ENCODE peak calls at places on chromosome 2, in ten cellular contexts. One of them, this sample, is unnamed.

GRCh38 chr2:197372582-197372981 is 62.0 kb upstream of the ANKRD44 start:
- DNase-seq in ovary: no peak
- DNase-seq in keratinocyte: no peak
- DNase-seq in adrenal gland: no peak
- DNase-seq in esophagus squamous epithelium: no peak
- DNase-seq in lower lobe of right lung: no peak
- DNase-seq in fibroblast of lung: peak; percentile 22
- DNase-seq in suprapubic skin: no peak
- DNase-seq in heart left ventricle: no peak
- DNase-seq in uterus: no peak
- DNase-seq in this sample: no peak

GRCh38 chr2:31371691-31372090 is 42.9 kb downstream of the XDH start:
- DNase-seq in ovary: no peak
- DNase-seq in keratinocyte: no peak
- DNase-seq in adrenal gland: no peak
- DNase-seq in esophagus squamous epithelium: no peak
- DNase-seq in lower lobe of right lung: no peak
- DNase-seq in fibroblast of lung: no peak
- DNase-seq in suprapubic skin: no peak
- DNase-seq in heart left ventricle: no peak
- DNase-seq in uterus: no peak
- DNase-seq in this sample: no peak

GRCh38 chr2:236585966-236586365 is 16.3 kb downstream of the ACKR3 start:
- DNase-seq in ovary: no peak
- DNase-seq in keratinocyte: no peak
- DNase-seq in adrenal gland: no peak
- DNase-seq in esophagus squamous epithelium: no peak
- DNase-seq in lower lobe of right lung: no peak
- DNase-seq in fibroblast of lung: no peak
- DNase-seq in suprapubic skin: no peak
- DNase-seq in heart left ventricle: no peak
- DNase-seq in uterus: no peak
- DNase-seq in this sample: no peak

GRCh38 chr2:85861650-85862049 is 27.1 kb downstream of the ST3GAL5 start:
- DNase-seq in ovary: no peak
- DNase-seq in keratinocyte: no peak
- DNase-seq in adrenal gland: no peak
- DNase-seq in esophagus squamous epithelium: no peak
- DNase-seq in lower lobe of right lung: no peak
- DNase-seq in fibroblast of lung: no peak
- DNase-seq in suprapubic skin: no peak
- DNase-seq in heart left ventricle: no peak
- DNase-seq in uterus: no peak
- DNase-seq in this sample: peak; percentile 9

GRCh38 chr2:68287580-68288441 is 31.9 kb downstream of the CNRIP1 start:
- DNase-seq in ovary: peak; percentile 25
- DNase-seq in keratinocyte: no peak
- DNase-seq in adrenal gland: no peak
- DNase-seq in esophagus squamous epithelium: no peak
- DNase-seq in lower lobe of right lung: no peak
- DNase-seq in fibroblast of lung: peak; percentile 50
- DNase-seq in suprapubic skin: no peak
- DNase-seq in heart left ventricle: no peak
- DNase-seq in uterus: peak; percentile 40
- DNase-seq in this sample: no peak

GRCh38 chr2:148521181-148521580 is 123.4 kb upstream of the EPC2 start:
- DNase-seq in ovary: no peak
- DNase-seq in keratinocyte: no peak
- DNase-seq in adrenal gland: no peak
- DNase-seq in esophagus squamous epithelium: no peak
- DNase-seq in lower lobe of right lung: no peak
- DNase-seq in fibroblast of lung: no peak
- DNase-seq in suprapubic skin: no peak
- DNase-seq in heart left ventricle: no peak
- DNase-seq in uterus: no peak
- DNase-seq in this sample: no peak

GRCh38 chr2:214014551-214015230 is 396.2 kb upstream of the VWC2L start:
- DNase-seq in ovary: no peak
- DNase-seq in keratinocyte: no peak
- DNase-seq in adrenal gland: no peak
- DNase-seq in esophagus squamous epithelium: no peak
- DNase-seq in lower lobe of right lung: no peak
- DNase-seq in fibroblast of lung: no peak
- DNase-seq in suprapubic skin: no peak
- DNase-seq in heart left ventricle: no peak
- DNase-seq in uterus: no peak
- DNase-seq in this sample: no peak

GRCh38 chr2:20224716-20225293 is at the start of gene SDC1:
- DNase-seq in ovary: peak; percentile 68
- DNase-seq in keratinocyte: no peak
- DNase-seq in adrenal gland: peak; percentile 71
- DNase-seq in esophagus squamous epithelium: no peak
- DNase-seq in lower lobe of right lung: peak; percentile 68
- DNase-seq in fibroblast of lung: peak; percentile 64
- DNase-seq in suprapubic skin: peak; percentile 70
- DNase-seq in heart left ventricle: no peak
- DNase-seq in uterus: peak; percentile 45
- DNase-seq in this sample: no peak

GRCh38 chr2:31087491-31087890 is 50.7 kb downstream of the GALNT14 start:
- DNase-seq in ovary: no peak
- DNase-seq in keratinocyte: no peak
- DNase-seq in adrenal gland: no peak
- DNase-seq in esophagus squamous epithelium: no peak
- DNase-seq in lower lobe of right lung: no peak
- DNase-seq in fibroblast of lung: no peak
- DNase-seq in suprapubic skin: no peak
- DNase-seq in heart left ventricle: no peak
- DNase-seq in uterus: no peak
- DNase-seq in this sample: no peak

GRCh38 chr2:66481100-66481549 is 46.2 kb downstream of the MEIS1 start:
- DNase-seq in ovary: no peak
- DNase-seq in keratinocyte: no peak
- DNase-seq in adrenal gland: no peak
- DNase-seq in esophagus squamous epithelium: no peak
- DNase-seq in lower lobe of right lung: no peak
- DNase-seq in fibroblast of lung: peak; percentile 93
- DNase-seq in suprapubic skin: no peak
- DNase-seq in heart left ventricle: peak; percentile 51
- DNase-seq in uterus: no peak
- DNase-seq in this sample: peak; percentile 74

GRCh38 chr2:226671177-226671676 is 128.4 kb downstream of the IRS1 start:
- DNase-seq in ovary: no peak
- DNase-seq in keratinocyte: no peak
- DNase-seq in adrenal gland: no peak
- DNase-seq in esophagus squamous epithelium: no peak
- DNase-seq in lower lobe of right lung: no peak
- DNase-seq in fibroblast of lung: no peak
- DNase-seq in suprapubic skin: no peak
- DNase-seq in heart left ventricle: no peak
- DNase-seq in uterus: no peak
- DNase-seq in this sample: no peak

DNA sequence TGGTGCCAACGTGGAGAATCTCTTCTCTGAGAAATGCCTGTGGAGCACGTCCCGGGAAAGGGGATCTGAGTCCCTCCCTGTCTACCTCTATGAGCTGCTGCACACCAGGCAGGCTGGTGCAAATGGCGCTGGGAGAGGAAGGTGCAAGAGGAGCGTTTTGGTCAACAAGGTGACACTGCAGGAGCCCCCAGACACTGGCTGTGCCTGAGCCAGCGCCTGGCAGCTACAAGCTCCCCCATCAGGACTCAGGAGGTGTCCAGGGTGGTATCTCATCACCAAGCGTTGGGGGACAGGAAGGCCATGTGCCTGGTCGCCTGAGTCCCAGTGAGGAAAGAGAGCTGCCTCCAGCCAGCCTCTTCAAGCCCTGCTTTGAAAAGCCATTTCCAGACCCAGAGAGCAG is 173.4 kb downstream of the TNS1 start:
- DNase-seq in ovary: no peak
- DNase-seq in keratinocyte: no peak
- DNase-seq in adrenal gland: no peak
- DNase-seq in esophagus squamous epithelium: no peak
- DNase-seq in lower lobe of right lung: peak; percentile 30
- DNase-seq in fibroblast of lung: no peak
- DNase-seq in suprapubic skin: no peak
- DNase-seq in heart left ventricle: no peak
- DNase-seq in uterus: no peak
- DNase-seq in this sample: no peak
- H3K4me1 ChIP-seq in ovary: peaks cover 13% of the 10 kb centered on the region
- H3K4me1 ChIP-seq in keratinocyte: peaks cover 2% of the 10 kb centered on the region
- H3K4me1 ChIP-seq in adrenal gland: peaks cover 49% of the 10 kb centered on the region
- H3K4me1 ChIP-seq in esophagus squamous epithelium: peaks cover 21% of the 10 kb centered on the region
- H3K4me1 ChIP-seq in lower lobe of right lung: peaks cover 58% of the 10 kb centered on the region
- H3K4me1 ChIP-seq in fibroblast of lung: peaks cover 10% of the 10 kb centered on the region
- H3K4me1 ChIP-seq in suprapubic skin: peaks cover 41% of the 10 kb centered on the region
- H3K4me1 ChIP-seq in heart left ventricle: peaks cover 44% of the 10 kb centered on the region
- H3K4me1 ChIP-seq in uterus: peaks cover 11% of the 10 kb centered on the region
- H3K4me1 ChIP-seq in this sample: no peaks in the 10 kb centered on the region

DNA sequence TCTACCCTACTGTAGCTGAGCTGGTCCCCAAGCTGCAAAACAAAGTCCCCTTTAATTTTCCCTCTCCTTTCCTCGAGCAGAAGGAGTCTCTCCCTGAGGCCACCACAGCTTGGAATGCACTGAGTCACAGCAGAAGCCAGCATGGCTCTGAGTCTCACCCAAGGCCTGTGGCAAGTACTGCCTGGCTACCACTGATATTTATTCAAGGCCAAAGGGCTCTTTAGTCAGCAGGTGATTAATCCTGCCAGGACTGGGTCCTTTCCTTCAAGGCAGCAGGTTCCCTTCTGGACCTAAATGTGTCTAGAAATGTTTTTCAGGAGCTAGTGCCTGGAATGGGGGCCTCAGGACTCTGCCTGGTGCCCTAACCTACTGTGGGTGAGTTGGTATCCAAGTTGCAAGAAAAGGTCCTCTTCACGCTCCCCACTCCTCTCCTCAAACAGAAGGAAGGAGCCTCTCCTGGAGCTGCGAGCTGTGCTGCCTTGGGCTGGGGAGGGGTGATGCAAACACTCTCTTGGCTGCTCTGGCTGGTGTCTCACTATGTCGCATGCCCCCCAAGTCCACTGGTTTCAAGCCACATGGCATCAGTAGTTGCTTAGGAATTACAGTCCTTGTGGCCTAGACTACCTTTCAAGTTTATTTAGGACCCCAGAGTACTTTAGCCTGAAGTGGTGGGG is 53.4 kb downstream of the CD28 start:
- DNase-seq in ovary: no peak
- DNase-seq in keratinocyte: peak; percentile 67
- DNase-seq in adrenal gland: peak; percentile 74
- DNase-seq in esophagus squamous epithelium: no peak
- DNase-seq in lower lobe of right lung: no peak
- DNase-seq in fibroblast of lung: peak; percentile 95
- DNase-seq in suprapubic skin: no peak
- DNase-seq in heart left ventricle: no peak
- DNase-seq in uterus: no peak
- DNase-seq in this sample: peak; percentile 74
- TF ChIP-seq CTCF in ovary: no peak
- TF ChIP-seq CTCF in keratinocyte: no peak
- TF ChIP-seq CTCF in adrenal gland: no peak
- TF ChIP-seq CTCF in esophagus squamous epithelium: no peak
- TF ChIP-seq CTCF in lower lobe of right lung: no peak
- TF ChIP-seq CTCF in fibroblast of lung: no peak
- TF ChIP-seq CTCF in suprapubic skin: no peak
- TF ChIP-seq CTCF in heart left ventricle: no peak
- TF ChIP-seq CTCF in uterus: no peak
- TF ChIP-seq CTCF in this sample: no peak

DNA sequence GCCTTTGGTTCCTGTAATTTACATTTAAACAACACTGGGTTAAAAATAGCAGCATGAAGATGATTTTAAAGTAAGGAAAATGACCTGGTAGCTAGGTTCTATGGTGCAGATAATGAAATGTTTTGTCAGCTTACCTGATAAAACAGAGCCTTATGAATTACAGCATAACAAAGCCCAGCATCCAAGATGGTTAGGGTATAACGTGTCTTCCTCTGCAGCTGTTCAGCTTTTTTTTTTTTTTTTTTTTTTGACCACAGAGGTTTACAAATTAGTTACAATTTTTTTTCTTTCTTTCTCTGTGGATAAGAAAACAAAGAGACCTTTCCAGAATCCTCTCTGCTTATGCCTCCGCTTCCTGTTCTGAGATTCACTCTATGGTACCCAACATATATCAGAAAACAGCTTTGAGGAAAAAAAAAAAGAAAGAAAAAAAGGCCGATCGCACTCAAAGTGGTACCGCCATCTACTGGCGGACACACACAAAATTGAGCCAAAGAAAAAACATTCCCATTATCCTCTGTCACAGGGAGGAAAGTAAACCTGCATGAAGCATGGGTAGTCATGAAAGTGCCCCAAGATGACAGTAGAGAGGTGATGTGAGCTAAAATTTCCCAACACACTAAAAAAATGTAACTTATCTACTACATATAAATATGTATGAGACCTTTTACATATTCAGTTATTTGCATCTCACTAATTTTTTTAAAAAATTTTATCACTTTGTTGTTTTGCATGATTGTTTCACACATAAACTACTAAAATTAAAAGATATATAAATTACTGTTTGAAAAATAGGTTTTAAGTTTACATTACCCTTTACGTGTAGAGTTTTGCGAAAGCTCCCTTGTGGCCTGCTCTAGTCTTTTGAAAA is at the start of gene SCN3A:
- DNase-seq in ovary: no peak
- DNase-seq in keratinocyte: no peak
- DNase-seq in adrenal gland: peak; percentile 55
- DNase-seq in esophagus squamous epithelium: no peak
- DNase-seq in lower lobe of right lung: no peak
- DNase-seq in fibroblast of lung: peak; percentile 46
- DNase-seq in suprapubic skin: no peak
- DNase-seq in heart left ventricle: no peak
- DNase-seq in uterus: no peak
- DNase-seq in this sample: peak; percentile 10
- H3K4me3 ChIP-seq in ovary: no peak within 1 kb of the TSS
- H3K4me3 ChIP-seq in keratinocyte: no peak within 1 kb of the TSS
- H3K4me3 ChIP-seq in adrenal gland: no peak within 1 kb of the TSS
- H3K4me3 ChIP-seq in esophagus squamous epithelium: no peak within 1 kb of the TSS
- H3K4me3 ChIP-seq in lower lobe of right lung: no peak within 1 kb of the TSS
- H3K4me3 ChIP-seq in fibroblast of lung: no peak within 1 kb of the TSS
- H3K4me3 ChIP-seq in suprapubic skin: no peak within 1 kb of the TSS
- H3K4me3 ChIP-seq in heart left ventricle: peak within 1 kb of the TSS; percentile 16
- H3K4me3 ChIP-seq in uterus: no peak within 1 kb of the TSS
- H3K4me3 ChIP-seq in this sample: no peak within 1 kb of the TSS

DNA sequence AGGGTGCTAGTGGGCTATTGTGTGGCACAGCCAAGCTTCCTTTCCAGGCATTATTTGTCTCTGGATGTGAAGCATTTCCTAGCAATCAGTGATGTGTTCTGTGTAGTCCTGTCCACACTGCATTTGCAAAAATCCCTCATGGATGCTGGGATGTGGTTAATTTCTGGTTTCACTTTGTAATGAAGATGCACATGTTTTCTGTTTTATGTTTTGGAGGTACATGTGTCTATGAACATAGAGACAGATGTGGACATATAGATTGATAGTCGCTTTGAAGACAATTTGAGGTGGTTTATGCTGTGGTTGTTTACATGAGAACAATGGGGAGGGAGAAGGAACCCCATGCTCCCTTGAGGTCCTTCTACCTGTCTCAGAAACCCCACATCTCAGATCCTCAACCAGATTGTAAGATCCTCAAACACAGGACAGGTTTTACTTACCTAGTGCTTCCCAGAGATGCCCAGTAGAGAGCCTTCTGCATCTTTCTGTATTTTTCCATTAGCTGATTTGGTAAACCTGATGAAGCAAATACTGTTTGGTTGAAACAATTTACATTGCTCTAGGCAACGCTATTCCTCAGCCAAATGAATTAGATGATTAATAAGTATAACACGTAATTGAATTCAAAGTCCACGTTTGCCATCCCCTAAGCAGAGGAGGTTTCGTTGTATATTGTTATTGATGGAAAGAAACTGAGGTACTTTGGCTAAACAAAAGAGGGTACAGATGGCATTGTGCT is 204.4 kb downstream of the SPP2 start:
- DNase-seq in ovary: no peak
- DNase-seq in keratinocyte: peak; percentile 57
- DNase-seq in adrenal gland: no peak
- DNase-seq in esophagus squamous epithelium: no peak
- DNase-seq in lower lobe of right lung: no peak
- DNase-seq in fibroblast of lung: peak; percentile 78
- DNase-seq in suprapubic skin: no peak
- DNase-seq in heart left ventricle: no peak
- DNase-seq in uterus: no peak
- DNase-seq in this sample: peak; percentile 93
- H3K4me1 ChIP-seq in ovary: no peaks in the 10 kb centered on the region
- H3K4me1 ChIP-seq in keratinocyte: peaks cover 86% of the 10 kb centered on the region
- H3K4me1 ChIP-seq in adrenal gland: no peaks in the 10 kb centered on the region
- H3K4me1 ChIP-seq in esophagus squamous epithelium: peaks cover 22% of the 10 kb centered on the region
- H3K4me1 ChIP-seq in lower lobe of right lung: no peaks in the 10 kb centered on the region
- H3K4me1 ChIP-seq in fibroblast of lung: peaks cover 20% of the 10 kb centered on the region
- H3K4me1 ChIP-seq in suprapubic skin: peaks cover 29% of the 10 kb centered on the region
- H3K4me1 ChIP-seq in heart left ventricle: no peaks in the 10 kb centered on the region
- H3K4me1 ChIP-seq in uterus: no peaks in the 10 kb centered on the region
- H3K4me1 ChIP-seq in this sample: peaks cover 85% of the 10 kb centered on the region

This sample was measured in PC-9.